ENCODE peak calls at places on chromosomes 7 and 10, in nine cellular contexts. S is spleen, G is right lobe of liver, T is heart left ventricle, X is tibial nerve, B is Peyer's patch, O is HCT116, K is endothelial cell of umbilical vein, V is sigmoid colon. Y is an unnamed sample.

GRCh38 chr7:135152447-135152846 is 4.6 kb downstream of the TMEM140 start:
- DNase-seq in G (no peak), T (no peak), X (no peak), O (no peak), S (no peak), K (no peak), V (no peak), B (no peak), Y (no peak)

GRCh38 chr10:33876547-33877400 is 542.3 kb upstream of the NRP1 start:
- DNase-seq in G (peak), K (no peak), B (no peak), T (no peak), S (no peak), O (no peak), X (peak), V (no peak), Y (no peak)

GRCh38 chr10:10596256-10596655 is 421.4 kb upstream of the CELF2 start:
- DNase-seq in G (no peak), K (no peak), V (no peak), S (no peak), T (no peak), B (no peak), X (no peak), O (no peak), Y (no peak)

GRCh38 chr7:120949393-120949799 is 1.2 kb upstream of the ING3 start:
- DNase-seq in G (no peak), V (no peak), O (no peak), T (no peak), S (no peak), B (no peak), K (peak), X (no peak), Y (no peak)

GRCh38 chr10:132452216-132452650 is 55.2 kb downstream of the PWWP2B start:
- DNase-seq in S (peak), X (no peak), T (peak), V (no peak), K (no peak), B (peak), O (no peak), G (peak), Y (no peak)

GRCh38 chr10:22427101-22427500 is 81.8 kb downstream of the SPAG6 start:
- DNase-seq in K (peak), S (no peak), X (no peak), O (peak), B (no peak), V (no peak), G (no peak), T (no peak), Y (peak)

GRCh38 chr7:69411466-69411865 is 186.8 kb upstream of the AUTS2 start:
- DNase-seq in X (no peak), V (no peak), O (no peak), K (no peak), G (no peak), T (no peak), S (peak), B (no peak), Y (peak)

GRCh38 chr10:86263907-86264306 is 102.7 kb downstream of the GRID1 start:
- DNase-seq in S (peak), T (no peak), G (no peak), O (no peak), K (no peak), X (no peak), V (peak), B (no peak), Y (no peak)

GRCh38 chr10:124239666-124240065 is 146.3 kb upstream of the CHST15 start:
- DNase-seq in B (no peak), T (no peak), O (no peak), X (no peak), G (no peak), K (no peak), V (peak), S (no peak), Y (no peak)

GRCh38 chr10:130421909-130422308 is 285.7 kb downstream of the GLRX3 start:
- DNase-seq in X (no peak), K (no peak), V (no peak), G (no peak), O (no peak), B (no peak), T (no peak), S (no peak), Y (no peak)

GRCh38 chr10:74612195-74612594 is 214.2 kb upstream of the KAT6B start:
- DNase-seq in T (no peak), K (no peak), G (no peak), O (no peak), B (no peak), X (no peak), S (no peak), V (no peak), Y (no peak)

GRCh38 chr10:116450861-116451260 is 23.2 kb downstream of the PNLIPRP3 start:
- DNase-seq in K (no peak), B (no peak), X (no peak), T (no peak), V (no peak), G (no peak), S (no peak), O (no peak), Y (no peak)

GRCh38 chr10:109911903-109912302 is 11.4 kb downstream of the XPNPEP1 start:
- DNase-seq in S (no peak), V (no peak), O (no peak), B (no peak), T (no peak), G (no peak), K (no peak), X (no peak), Y (no peak)

GRCh38 chr10:75377869-75378268 is 23.7 kb downstream of the ZNF503 start:
- DNase-seq in B (no peak), X (no peak), O (no peak), G (no peak), K (no peak), T (no peak), S (no peak), V (no peak), Y (no peak)

GRCh38 chr7:50681451-50682045 is 101.1 kb downstream of the GRB10 start:
- DNase-seq in S (no peak), O (no peak), T (no peak), B (no peak), K (peak), V (no peak), X (no peak), G (no peak), Y (no peak)

GRCh38 chr7:94580601-94581000 is 71.0 kb downstream of the CASD1 start:
- DNase-seq in T (no peak), X (no peak), K (no peak), G (no peak), S (no peak), B (no peak), V (no peak), O (no peak), Y (no peak)

GRCh38 chr7:34087892-34088891 is 182.9 kb downstream of the BMPER start:
- DNase-seq in O (peak), B (no peak), X (no peak), T (no peak), S (no peak), V (no peak), G (peak), K (peak), Y (peak)

GRCh38 chr7:6709808-6710207 is 3.1 kb upstream of the ZNF12 start:
- DNase-seq in B (no peak), K (no peak), G (no peak), X (no peak), S (no peak), T (no peak), V (no peak), O (peak), Y (no peak)

GRCh38 chr7:103593691-103594090 is 147.7 kb upstream of the SLC26A5 start:
- DNase-seq in X (no peak), K (no peak), O (no peak), T (no peak), G (no peak), S (no peak), B (no peak), V (no peak), Y (no peak)

GRCh38 chr10:102195301-102195870 is 30.7 kb upstream of the ELOVL3 start:
- DNase-seq in B (no peak), V (no peak), X (no peak), S (no peak), G (no peak), K (no peak), O (no peak), T (no peak), Y (no peak)

GRCh38 chr7:7335909-7336308 is 153.6 kb downstream of the C1GALT1 start:
- DNase-seq in T (no peak), V (no peak), B (no peak), O (no peak), X (no peak), K (no peak), G (no peak), S (no peak), Y (no peak)

GRCh38 chr7:159071260-159071659 is 73.4 kb downstream of the VIPR2 start:
- DNase-seq in O (no peak), K (no peak), T (no peak), V (peak), B (no peak), X (no peak), G (no peak), S (no peak), Y (peak)
- H3K27ac ChIP-seq in O (no peak), K (no peak), T (no peak), V (no peak), B (no peak), X (no peak), G (no peak), S (no peak), Y (no peak)

GRCh38 chr7:104883248-104883717 is 130.7 kb upstream of the KMT2E start:
- DNase-seq in X (no peak), O (no peak), G (no peak), B (no peak), S (no peak), K (no peak), T (no peak), V (no peak), Y (no peak)

GRCh38 chr7:104873346-104873849 is 140.6 kb upstream of the KMT2E start:
- DNase-seq in O (no peak), G (no peak), V (no peak), X (no peak), B (no peak), K (no peak), T (no peak), S (no peak), Y (no peak)

GRCh38 chr7:104883718-104884452 is 130.1 kb upstream of the KMT2E start:
- DNase-seq in T (peak), V (peak), X (peak), O (peak), K (peak), B (peak), S (peak), G (peak), Y (peak)

GRCh38 chr7:104878577-104878976 is 135.4 kb upstream of the KMT2E start:
- DNase-seq in O (no peak), X (no peak), G (no peak), V (no peak), B (no peak), K (no peak), T (no peak), S (no peak), Y (no peak)
- TF ChIP-seq POLR2A in O (no peak), X (no peak), G (no peak), V (no peak), B (no peak), K (no peak), T (no peak), S (no peak), Y (no peak)

DNA sequence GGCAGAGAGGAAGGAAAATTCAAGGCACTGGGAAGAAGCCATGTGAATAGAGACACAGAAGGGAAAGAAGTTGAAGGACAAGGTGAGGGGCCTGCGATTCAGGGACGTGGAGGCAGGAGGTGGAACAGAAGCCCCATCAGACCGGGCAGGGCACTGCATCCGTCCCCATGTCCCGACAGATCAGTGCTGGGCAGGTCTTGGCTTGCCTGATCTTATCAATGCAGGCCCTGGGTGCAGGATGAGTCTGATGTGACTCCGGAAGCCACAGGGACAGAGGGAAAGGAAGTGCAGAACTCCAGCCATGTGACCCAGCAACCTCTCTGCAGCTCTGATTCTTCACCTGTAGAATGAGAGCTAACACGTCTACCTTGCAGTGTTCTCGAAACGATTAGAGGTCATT is 136.2 kb upstream of the CTBP2 start:
- DNase-seq in S (no peak), K (no peak), G (no peak), X (no peak), T (no peak), O (no peak), B (no peak), V (no peak), Y (no peak)
- H3K27ac ChIP-seq in S (no peak), K (no peak), G (no peak), X (no peak), T (no peak), O (no peak), B (no peak), V (no peak), Y (no peak)

GRCh38 chr7:27185708-27186449 is 847 bp upstream of the HOXA11 start:
- DNase-seq in S (peak), B (no peak), X (no peak), V (peak), O (no peak), G (no peak), T (no peak), K (peak), Y (peak)

GRCh38 chr7:27183682-27184341 is 1.2 kb downstream of the HOXA11 start:
- DNase-seq in S (peak), G (no peak), X (no peak), V (peak), T (no peak), O (no peak), K (peak), B (no peak), Y (peak)

GRCh38 chr7:27184342-27185012 is 555 bp downstream of the HOXA11 start:
- DNase-seq in V (peak), T (no peak), O (no peak), B (no peak), K (peak), X (no peak), S (peak), G (no peak), Y (peak)

GRCh38 chr7:27186450-27187157 is 1.6 kb upstream of the HOXA11 start:
- DNase-seq in X (no peak), V (peak), O (no peak), B (no peak), T (no peak), S (peak), G (no peak), K (peak), Y (no peak)

DNA sequence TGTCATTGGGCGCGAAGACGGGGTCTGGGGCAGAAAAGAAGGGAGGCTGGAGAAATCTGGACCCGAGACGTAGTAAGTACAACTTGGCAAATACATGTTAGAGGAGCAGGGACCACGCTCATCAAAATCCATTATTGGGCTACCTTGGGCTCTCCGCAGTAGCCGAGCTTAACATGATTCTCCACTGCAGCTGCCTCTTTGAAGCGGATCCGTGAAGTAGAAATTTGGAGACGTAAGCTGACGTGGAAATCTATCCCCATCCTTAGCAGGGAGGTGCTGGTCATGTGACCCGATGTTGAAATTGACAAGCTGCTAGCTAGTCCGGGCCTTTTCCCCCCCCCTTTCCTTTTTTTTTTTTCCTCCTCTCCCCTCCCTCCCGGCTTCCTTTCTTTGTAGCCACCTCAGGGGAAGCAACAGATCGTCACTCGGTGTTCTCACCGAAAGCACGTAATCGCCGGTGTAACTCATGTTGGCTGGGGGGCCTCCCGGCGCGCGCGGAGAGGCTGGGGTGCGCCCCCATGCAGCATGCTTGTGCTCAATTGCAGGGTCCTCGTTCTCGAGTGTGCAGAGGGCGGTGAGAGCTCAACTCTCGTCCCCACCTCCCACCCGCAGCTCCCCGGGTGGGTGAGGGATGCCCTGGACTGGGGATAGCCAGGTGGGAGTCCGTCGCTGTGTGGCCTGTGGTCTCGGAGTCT is at the start of gene HOXA11:
- DNase-seq in V (peak), O (no peak), X (peak), K (peak), T (no peak), G (no peak), B (no peak), S (peak), Y (peak)
- TF ChIP-seq POLR2A in V (peak), O (peak), X (peak), K (peak), T (no peak), G (no peak), B (no peak), S (no peak), Y (no peak)

DNA sequence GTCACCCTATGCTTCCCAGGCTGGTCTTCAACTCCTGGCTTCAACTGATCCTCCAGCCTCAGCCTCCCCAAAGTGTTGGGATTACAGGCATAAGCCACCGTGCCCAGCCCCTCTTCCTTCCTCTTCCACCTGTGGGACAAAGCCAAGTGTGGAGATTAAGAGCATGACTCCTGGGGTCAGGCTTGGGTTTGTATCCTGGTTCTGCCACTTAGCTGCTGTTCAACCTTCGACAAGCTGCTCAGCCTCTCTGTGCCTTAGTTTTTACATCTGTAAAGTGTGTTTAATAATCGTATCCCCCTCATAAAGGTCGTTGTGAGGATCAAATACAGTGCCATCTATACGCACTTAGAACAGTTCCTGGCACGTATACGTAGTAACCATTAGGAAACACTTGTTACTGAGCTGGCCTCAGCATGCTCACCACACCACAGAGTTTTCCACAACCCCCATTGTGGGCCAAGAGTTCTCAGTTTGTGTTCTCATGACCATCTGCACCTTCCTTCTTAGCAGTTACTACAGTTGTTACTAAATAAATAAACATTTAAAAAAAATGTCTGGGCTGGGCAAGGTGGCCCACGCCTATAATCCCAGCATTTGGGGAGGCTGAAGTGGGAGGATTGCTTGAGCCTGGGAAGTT is 140.5 kb upstream of the BTBD16 start:
- DNase-seq in S (no peak), X (no peak), T (no peak), B (no peak), G (no peak), V (no peak), O (no peak), K (no peak), Y (no peak)
- H3K27ac ChIP-seq in S (no peak), X (no peak), T (peak), B (no peak), G (no peak), V (peak), O (no peak), K (no peak), Y (no peak)

Y was measured in adrenal gland.